ENCODE peak calls at places on chromosome 19, in five cellular contexts. One of them, this sample, is unnamed.

GRCh38 chr19:4284176-4284958 is 5.3 kb downstream of the SHD start:
- DNase-seq in astrocyte of the spinal cord: no peak
- DNase-seq in lower leg skin: no peak
- DNase-seq in Caco-2: peak; percentile 88
- DNase-seq in AG04450: no peak
- DNase-seq in this sample: no peak

GRCh38 chr19:44912854-44913253 is 1.6 kb upstream of the APOC1 start:
- DNase-seq in astrocyte of the spinal cord: no peak
- DNase-seq in lower leg skin: no peak
- DNase-seq in Caco-2: no peak
- DNase-seq in AG04450: no peak
- DNase-seq in this sample: no peak

GRCh38 chr19:38359242-38360021 is 14.9 kb upstream of the PSMD8 start:
- DNase-seq in astrocyte of the spinal cord: no peak
- DNase-seq in lower leg skin: no peak
- DNase-seq in Caco-2: no peak
- DNase-seq in AG04450: no peak
- DNase-seq in this sample: no peak

GRCh38 chr19:5974721-5975387 is 3.1 kb downstream of the RANBP3 start:
- DNase-seq in astrocyte of the spinal cord: no peak
- DNase-seq in lower leg skin: no peak
- DNase-seq in Caco-2: peak; percentile 25
- DNase-seq in AG04450: no peak
- DNase-seq in this sample: no peak

GRCh38 chr19:42480335-42481095 is 37.8 kb upstream of the CXCL17 start:
- DNase-seq in astrocyte of the spinal cord: no peak
- DNase-seq in lower leg skin: no peak
- DNase-seq in Caco-2: no peak
- DNase-seq in AG04450: no peak
- DNase-seq in this sample: no peak

GRCh38 chr19:33763661-33764343 is 32.9 kb upstream of the KCTD15 start:
- DNase-seq in astrocyte of the spinal cord: no peak
- DNase-seq in lower leg skin: no peak
- DNase-seq in Caco-2: no peak
- DNase-seq in AG04450: no peak
- DNase-seq in this sample: no peak

GRCh38 chr19:489418-490196 is 6.7 kb upstream of the MADCAM1 start:
- DNase-seq in astrocyte of the spinal cord: peak; percentile 13
- DNase-seq in lower leg skin: no peak
- DNase-seq in Caco-2: peak; percentile 32
- DNase-seq in AG04450: no peak
- DNase-seq in this sample: no peak

GRCh38 chr19:1136201-1136600 is 32.4 kb downstream of the GPX4 start:
- DNase-seq in astrocyte of the spinal cord: no peak
- DNase-seq in lower leg skin: no peak
- DNase-seq in Caco-2: no peak
- DNase-seq in AG04450: no peak
- DNase-seq in this sample: no peak

GRCh38 chr19:38656171-38656981 is 8.9 kb downstream of the ACTN4 start:
- DNase-seq in astrocyte of the spinal cord: peak; percentile 68
- DNase-seq in lower leg skin: no peak
- DNase-seq in Caco-2: no peak
- DNase-seq in AG04450: no peak
- DNase-seq in this sample: no peak

GRCh38 chr19:51712461-51713081 is 11.2 kb downstream of the HAS1 start:
- DNase-seq in astrocyte of the spinal cord: peak; percentile 38
- DNase-seq in lower leg skin: no peak
- DNase-seq in Caco-2: no peak
- DNase-seq in AG04450: no peak
- DNase-seq in this sample: no peak
- TF ChIP-seq CTCF in astrocyte of the spinal cord: peak; percentile 48
- TF ChIP-seq CTCF in lower leg skin: no peak
- TF ChIP-seq CTCF in Caco-2: peak; percentile 54
- TF ChIP-seq CTCF in AG04450: peak; percentile 45
- TF ChIP-seq CTCF in this sample: peak; percentile 58

GRCh38 chr19:49130325-49130724 is 11.0 kb downstream of the PPFIA3 start:
- DNase-seq in astrocyte of the spinal cord: no peak
- DNase-seq in lower leg skin: no peak
- DNase-seq in Caco-2: no peak
- DNase-seq in AG04450: no peak
- DNase-seq in this sample: no peak

GRCh38 chr19:49126575-49126974 is 7.2 kb downstream of the PPFIA3 start:
- DNase-seq in astrocyte of the spinal cord: no peak
- DNase-seq in lower leg skin: no peak
- DNase-seq in Caco-2: no peak
- DNase-seq in AG04450: no peak
- DNase-seq in this sample: no peak

GRCh38 chr19:49129238-49129583 is 9.9 kb downstream of the PPFIA3 start:
- DNase-seq in astrocyte of the spinal cord: no peak
- DNase-seq in lower leg skin: no peak
- DNase-seq in Caco-2: no peak
- DNase-seq in AG04450: no peak
- DNase-seq in this sample: no peak

GRCh38 chr19:49128545-49129237 is 9.3 kb downstream of the PPFIA3 start:
- DNase-seq in astrocyte of the spinal cord: no peak
- DNase-seq in lower leg skin: no peak
- DNase-seq in Caco-2: no peak
- DNase-seq in AG04450: no peak
- DNase-seq in this sample: no peak

DNA sequence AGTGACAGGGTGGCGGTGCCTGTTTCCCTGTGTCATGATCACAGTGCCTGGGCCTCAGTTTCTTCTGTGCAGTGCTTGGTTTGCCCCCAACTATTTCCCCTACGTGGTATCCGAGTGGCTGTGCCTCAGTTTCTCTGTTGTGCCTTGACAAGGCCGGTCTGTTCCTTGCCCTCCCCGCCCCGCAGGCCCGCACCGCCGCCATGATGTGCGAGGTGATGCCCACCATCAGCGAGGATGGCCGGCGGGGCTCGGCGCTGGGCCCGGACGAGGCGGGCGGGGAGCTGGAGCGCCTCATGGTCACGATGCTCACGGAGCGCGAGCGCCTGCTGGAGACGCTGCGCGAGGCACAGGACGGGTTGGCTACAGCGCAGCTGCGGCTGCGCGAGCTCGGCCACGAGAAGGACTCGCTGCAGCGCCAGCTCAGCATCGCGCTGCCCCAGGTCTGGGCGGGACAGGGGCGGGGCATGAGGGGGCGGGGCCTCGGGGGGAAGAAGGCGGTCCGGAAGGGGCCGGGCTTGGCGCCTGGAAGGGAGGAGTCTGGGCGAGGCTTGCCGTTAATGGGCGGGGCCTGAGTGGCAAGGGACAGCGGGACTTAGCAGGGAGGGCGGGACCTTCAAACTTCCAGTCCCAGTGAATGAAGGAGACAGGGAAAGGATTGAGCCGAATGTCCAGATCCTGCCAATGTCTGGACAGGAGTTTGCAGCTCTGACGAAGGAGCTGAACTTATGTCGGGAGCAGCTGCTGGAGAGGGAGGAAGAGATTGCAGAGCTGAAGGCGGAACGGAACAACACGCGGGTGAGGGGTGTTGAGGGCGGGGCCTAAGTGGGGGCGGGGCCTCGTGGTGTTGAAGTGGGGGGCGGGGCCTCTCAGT is 8.6 kb downstream of the PPFIA3 start:
- DNase-seq in astrocyte of the spinal cord: peak; percentile 98
- DNase-seq in lower leg skin: peak; percentile 93
- DNase-seq in Caco-2: peak; percentile 98
- DNase-seq in AG04450: peak; percentile 91
- DNase-seq in this sample: peak; percentile 96
- TF ChIP-seq CTCF in astrocyte of the spinal cord: no peak
- TF ChIP-seq CTCF in lower leg skin: no peak
- TF ChIP-seq CTCF in Caco-2: no peak
- TF ChIP-seq CTCF in AG04450: no peak
- TF ChIP-seq CTCF in this sample: no peak

GRCh38 chr19:49997709-49998108 is 27.5 kb downstream of the VRK3 start:
- DNase-seq in astrocyte of the spinal cord: no peak
- DNase-seq in lower leg skin: no peak
- DNase-seq in Caco-2: peak; percentile 66
- DNase-seq in AG04450: no peak
- DNase-seq in this sample: no peak
- TF ChIP-seq CTCF in astrocyte of the spinal cord: no peak
- TF ChIP-seq CTCF in lower leg skin: no peak
- TF ChIP-seq CTCF in Caco-2: no peak
- TF ChIP-seq CTCF in AG04450: no peak
- TF ChIP-seq CTCF in this sample: no peak

GRCh38 chr19:53867225-53868090 is at the start of gene MYADM:
- DNase-seq in astrocyte of the spinal cord: peak; percentile 100
- DNase-seq in lower leg skin: peak; percentile 99
- DNase-seq in Caco-2: peak; percentile 99
- DNase-seq in AG04450: peak; percentile 96
- DNase-seq in this sample: peak; percentile 100

GRCh38 chr19:53870485-53870844 is 2.8 kb downstream of the MYADM start:
- DNase-seq in astrocyte of the spinal cord: no peak
- DNase-seq in lower leg skin: no peak
- DNase-seq in Caco-2: no peak
- DNase-seq in AG04450: no peak
- DNase-seq in this sample: no peak

GRCh38 chr19:53871448-53871847 is 3.8 kb downstream of the MYADM start:
- DNase-seq in astrocyte of the spinal cord: no peak
- DNase-seq in lower leg skin: no peak
- DNase-seq in Caco-2: no peak
- DNase-seq in AG04450: no peak
- DNase-seq in this sample: no peak

GRCh38 chr19:53868091-53868891 is 608 bp downstream of the MYADM start:
- DNase-seq in astrocyte of the spinal cord: peak; percentile 53
- DNase-seq in lower leg skin: peak; percentile 56
- DNase-seq in Caco-2: peak; percentile 78
- DNase-seq in AG04450: no peak
- DNase-seq in this sample: no peak

GRCh38 chr19:53868892-53869804 is 1.5 kb downstream of the MYADM start:
- DNase-seq in astrocyte of the spinal cord: peak; percentile 94
- DNase-seq in lower leg skin: peak; percentile 81
- DNase-seq in Caco-2: peak; percentile 91
- DNase-seq in AG04450: peak; percentile 67
- DNase-seq in this sample: peak; percentile 83
- TF ChIP-seq CTCF in astrocyte of the spinal cord: no peak
- TF ChIP-seq CTCF in lower leg skin: no peak
- TF ChIP-seq CTCF in Caco-2: no peak
- TF ChIP-seq CTCF in AG04450: peak; percentile 40
- TF ChIP-seq CTCF in this sample: no peak

DNA sequence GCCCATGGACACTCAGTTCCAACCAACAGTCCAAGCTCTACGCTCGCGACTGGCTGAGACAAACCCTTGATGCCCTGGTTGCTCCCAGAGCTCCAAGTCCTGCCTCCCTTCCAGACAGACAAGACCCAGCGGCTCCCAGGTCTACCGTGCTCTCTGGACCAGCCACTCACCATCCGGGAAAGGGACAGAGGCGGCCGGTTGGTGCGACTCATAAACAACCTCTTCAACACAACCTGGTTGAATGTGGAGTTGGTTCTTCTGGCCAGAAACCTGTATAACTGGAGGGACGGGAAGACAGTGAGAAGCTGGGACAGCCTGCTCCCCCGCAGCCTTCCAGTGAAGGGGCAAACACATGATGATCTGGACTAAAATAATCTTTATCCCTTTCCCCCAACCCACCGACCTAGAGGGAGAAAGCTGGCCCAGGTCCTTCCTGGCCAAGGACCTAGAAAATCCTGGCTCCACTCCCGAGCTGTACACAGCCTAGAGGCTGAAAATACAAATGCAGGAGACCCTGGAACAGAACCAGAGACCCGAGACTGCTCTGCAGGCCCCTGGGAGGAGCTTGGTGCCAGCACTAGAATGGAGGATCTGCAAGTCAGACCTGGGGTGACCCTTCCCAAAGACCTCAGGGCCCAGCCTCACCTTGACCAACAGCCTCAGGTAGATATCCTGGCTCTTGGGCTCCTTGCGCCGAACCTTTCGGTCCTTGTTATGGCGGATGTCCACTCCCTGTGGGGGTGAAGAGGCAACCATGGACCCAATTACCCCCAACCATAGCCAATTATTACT is 1.6 kb downstream of the RPL18 start:
- DNase-seq in astrocyte of the spinal cord: peak; percentile 30
- DNase-seq in lower leg skin: no peak
- DNase-seq in Caco-2: no peak
- DNase-seq in AG04450: no peak
- DNase-seq in this sample: no peak
- TF ChIP-seq CTCF in astrocyte of the spinal cord: no peak
- TF ChIP-seq CTCF in lower leg skin: no peak
- TF ChIP-seq CTCF in Caco-2: no peak
- TF ChIP-seq CTCF in AG04450: no peak
- TF ChIP-seq CTCF in this sample: no peak

DNA sequence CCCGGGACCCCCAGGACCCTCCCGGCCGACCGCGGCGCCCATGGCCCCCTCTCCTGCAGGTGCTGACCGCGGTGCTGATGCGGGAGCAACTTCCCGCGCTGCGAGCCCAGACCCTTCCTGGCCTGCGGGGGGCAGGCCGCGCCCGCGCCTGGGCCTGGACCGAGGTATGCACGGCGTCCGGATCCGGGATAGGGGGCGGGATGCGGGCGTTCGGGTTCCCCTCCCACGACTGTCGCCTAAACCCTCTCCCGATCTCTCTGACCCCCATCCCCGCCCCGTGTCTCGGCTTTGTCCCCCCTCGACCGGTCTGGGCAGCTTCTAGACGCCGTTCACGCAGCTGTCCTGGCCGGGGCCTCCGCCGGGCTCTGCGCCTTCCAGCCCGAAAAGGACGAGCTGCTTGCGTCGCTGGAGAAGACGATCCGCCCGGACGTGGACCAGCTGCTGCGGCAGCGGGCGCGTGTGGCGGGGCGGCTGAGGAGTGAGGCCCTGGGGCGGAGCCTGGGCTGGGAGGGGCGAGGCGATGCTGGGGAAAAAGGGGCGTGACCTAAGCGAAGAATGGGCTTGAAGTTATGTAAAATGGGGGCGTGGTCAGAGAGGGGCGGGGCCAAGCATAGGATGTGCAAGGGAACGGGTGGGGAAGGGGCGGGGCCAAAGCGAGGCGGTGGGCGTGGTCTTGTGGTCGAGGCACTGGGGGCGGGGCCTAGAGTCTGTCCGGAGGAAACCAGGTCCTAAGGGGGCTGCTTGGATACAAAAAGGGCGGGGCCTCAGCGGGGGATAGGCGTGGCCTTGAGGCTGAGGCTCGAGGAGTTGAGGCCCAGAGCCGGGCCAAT is 15.9 kb upstream of the COLGALT1 start:
- DNase-seq in astrocyte of the spinal cord: peak; percentile 93
- DNase-seq in lower leg skin: peak; percentile 95
- DNase-seq in Caco-2: peak; percentile 94
- DNase-seq in AG04450: peak; percentile 83
- DNase-seq in this sample: peak; percentile 65
- TF ChIP-seq CTCF in astrocyte of the spinal cord: peak; percentile 30
- TF ChIP-seq CTCF in lower leg skin: no peak
- TF ChIP-seq CTCF in Caco-2: peak; percentile 26
- TF ChIP-seq CTCF in AG04450: peak; percentile 28
- TF ChIP-seq CTCF in this sample: no peak

This sample was measured in mesothelial cell of epicardium.